ENCODE peak calls at places on chromosomes 4 and X, in five cellular contexts. U is H9, P is H1, R is mesenchymal stem cell, G is neuronal stem cell. Y is an unnamed sample.

GRCh38 chrX:119669424-119670037 is 23.4 kb downstream of the SEPTIN6 start:
- DNase-seq in U (no peak), G (no peak), R (peak; percentile 93), P (no peak), Y (no peak)

GRCh38 chrX:68719904-68720614 is 72.6 kb downstream of the STARD8 start:
- DNase-seq in P (no peak), U (no peak), G (no peak), R (peak; percentile 5), Y (no peak)

GRCh38 chr4:7844247-7844991 is 95.2 kb downstream of the AFAP1 start:
- DNase-seq in U (peak; percentile 88), G (peak; percentile 54), R (peak; percentile 80), P (peak; percentile 90), Y (peak; percentile 94)

GRCh38 chr4:74793757-74794340 is 474 bp downstream of the BTC start:
- DNase-seq in R (peak; percentile 28), G (peak; percentile 23), U (peak; percentile 91), P (peak; percentile 81), Y (peak; percentile 7)

GRCh38 chrX:11420851-11421250 is 127.6 kb downstream of the AMELX start:
- DNase-seq in G (no peak), U (no peak), P (no peak), R (no peak), Y (no peak)

GRCh38 chr4:145828802-145829485 is 109.7 kb downstream of the ZNF827 start:
- DNase-seq in U (no peak), P (no peak), G (no peak), R (no peak), Y (no peak)

GRCh38 chrX:39667746-39668507 is 429.8 kb downstream of the BCOR start:
- DNase-seq in R (no peak), U (no peak), G (no peak), P (no peak), Y (no peak)

GRCh38 chr4:108360857-108361820 is 192.4 kb upstream of the LEF1 start:
- DNase-seq in R (peak; percentile 86), U (peak; percentile 47), G (no peak), P (no peak), Y (peak; percentile 97)

GRCh38 chrX:150074175-150074574 is 135.9 kb upstream of the EOLA2 start:
- DNase-seq in P (no peak), G (no peak), R (no peak), U (no peak), Y (no peak)

GRCh38 chr4:3121596-3121995 is 47.1 kb downstream of the HTT start:
- DNase-seq in R (no peak), U (no peak), G (no peak), P (no peak), Y (no peak)

GRCh38 chr4:3124070-3124767 is 49.7 kb downstream of the HTT start:
- DNase-seq in G (no peak), U (no peak), R (peak; percentile 68), P (no peak), Y (peak; percentile 73)

GRCh38 chr4:3122081-3122563 is 47.6 kb downstream of the HTT start:
- DNase-seq in G (no peak), R (peak; percentile 94), P (no peak), U (no peak), Y (peak; percentile 34)

GRCh38 chr4:3121110-3121509 is 46.6 kb downstream of the HTT start:
- DNase-seq in G (no peak), P (no peak), R (no peak), U (no peak), Y (no peak)

DNA sequence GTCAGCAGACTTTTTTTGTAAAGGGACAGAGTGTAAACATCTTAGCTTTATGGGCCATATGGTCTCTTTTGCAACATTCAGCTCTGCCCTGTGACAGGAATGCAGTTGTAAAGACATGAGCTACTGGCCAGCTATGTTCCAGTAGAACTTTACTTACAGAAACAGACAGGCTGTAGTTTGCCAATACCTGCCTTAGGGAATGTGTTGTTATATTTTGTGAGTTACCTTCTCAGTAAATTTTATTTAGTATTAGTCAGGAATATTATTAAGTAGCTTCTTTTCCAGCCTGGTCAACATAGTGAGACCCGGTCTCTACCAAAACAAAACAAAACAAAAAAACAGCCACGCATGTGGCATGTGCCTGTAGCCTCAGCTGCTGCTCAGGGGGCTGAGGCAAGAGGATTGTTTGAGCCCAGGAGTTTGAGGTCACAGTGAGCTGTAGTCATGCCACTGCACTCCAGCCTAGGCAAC is 48.8 kb downstream of the HTT start:
- DNase-seq in G (no peak), U (no peak), P (no peak), R (peak; percentile 91), Y (peak; percentile 95)
- H3K9ac ChIP-seq in G (no peak overlapping the region), U (no peak overlapping the region), P (no peak overlapping the region), R (peak overlapping the region; percentile 80), Y (no peak overlapping the region)

GRCh38 chr4:98850937-98851336 is 78.0 kb downstream of the EIF4E start:
- DNase-seq in G (no peak), U (no peak), P (no peak), R (no peak), Y (no peak)
- H2AK5ac ChIP-seq in G (no peak overlapping the region), U (no peak overlapping the region), P (no peak overlapping the region), R (no peak overlapping the region), Y (no peak overlapping the region)

DNA sequence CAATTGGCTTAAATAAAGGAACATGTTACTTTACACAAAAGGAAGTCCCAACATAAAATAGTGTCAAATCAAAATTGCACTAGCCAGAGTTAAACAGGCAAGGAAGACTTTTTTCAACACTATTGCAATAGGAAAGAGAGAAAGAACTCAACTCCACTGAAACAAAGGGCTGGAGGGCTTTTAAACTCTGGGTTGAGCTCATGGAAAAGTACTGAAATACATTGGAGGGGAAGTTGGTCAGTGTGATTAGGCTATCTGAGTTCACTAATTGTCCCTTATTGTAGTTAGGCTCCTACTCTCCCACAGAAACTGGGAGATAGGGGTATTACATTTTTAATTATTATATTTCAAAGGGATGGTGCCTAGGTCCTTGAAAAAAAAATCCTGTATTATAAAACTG is 491.2 kb upstream of the LCORL start:
- DNase-seq in G (no peak), R (no peak), P (no peak), U (no peak), Y (no peak)
- H2BK12ac ChIP-seq in G (no peak overlapping the region), R (no peak overlapping the region), P (no peak overlapping the region), U (no peak overlapping the region), Y (no peak overlapping the region)

DNA sequence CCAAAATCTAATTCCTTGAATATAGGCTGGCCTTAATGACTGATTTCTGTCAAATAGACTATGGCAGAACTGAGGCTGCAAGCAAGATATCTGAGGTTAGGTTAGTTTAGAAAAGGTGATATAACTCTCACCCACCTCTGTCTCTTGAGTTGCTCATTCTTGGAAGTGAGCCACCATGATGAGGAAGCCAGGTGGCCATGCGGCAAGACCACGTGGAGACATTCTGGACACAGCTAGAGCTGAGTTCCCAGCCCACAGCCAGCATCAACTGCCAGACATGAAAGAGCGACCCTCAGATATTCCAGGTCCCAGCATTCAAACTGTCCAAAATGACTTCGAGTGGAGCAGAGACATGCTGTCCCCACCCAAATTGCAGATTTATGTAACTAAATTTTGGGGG is 33.7 kb downstream of the USP53 start:
- DNase-seq in G (no peak), R (no peak), P (no peak), U (no peak), Y (no peak)
- H3K9ac ChIP-seq in G (no peak overlapping the region), R (peak overlapping the region; percentile 4), P (no peak overlapping the region), U (no peak overlapping the region), Y (no peak overlapping the region)

GRCh38 chrX:54808605-54809483 is 1.3 kb downstream of the MAGED2 start:
- DNase-seq in P (peak; percentile 90), U (peak; percentile 97), G (peak; percentile 96), R (peak; percentile 96), Y (peak; percentile 95)
- H2AK5ac ChIP-seq in P (no peak overlapping the region), U (no peak overlapping the region), G (no peak overlapping the region), R (no peak overlapping the region), Y (peak overlapping the region; percentile 44)

GRCh38 chr4:180706766-180707165 is 1536.4 kb upstream of the TENM3 start:
- DNase-seq in U (no peak), G (no peak), R (no peak), P (no peak), Y (no peak)
- H2BK12ac ChIP-seq in U (no peak overlapping the region), G (no peak overlapping the region), R (no peak overlapping the region), P (no peak overlapping the region), Y (no peak overlapping the region)

GRCh38 chr4:88609387-88609786 is 17.1 kb downstream of the HERC3 start:
- DNase-seq in U (no peak), R (peak; percentile 11), P (no peak), G (no peak), Y (no peak)

GRCh38 chr4:88616275-88616996 is 24.2 kb downstream of the HERC3 start:
- DNase-seq in U (no peak), P (no peak), R (peak; percentile 41), G (no peak), Y (peak; percentile 24)

GRCh38 chr4:88610771-88611170 is 18.5 kb downstream of the HERC3 start:
- DNase-seq in G (no peak), R (peak; percentile 11), U (no peak), P (no peak), Y (peak; percentile 31)

GRCh38 chr4:88614058-88614457 is 21.8 kb downstream of the HERC3 start:
- DNase-seq in U (no peak), P (no peak), R (no peak), G (no peak), Y (no peak)

DNA sequence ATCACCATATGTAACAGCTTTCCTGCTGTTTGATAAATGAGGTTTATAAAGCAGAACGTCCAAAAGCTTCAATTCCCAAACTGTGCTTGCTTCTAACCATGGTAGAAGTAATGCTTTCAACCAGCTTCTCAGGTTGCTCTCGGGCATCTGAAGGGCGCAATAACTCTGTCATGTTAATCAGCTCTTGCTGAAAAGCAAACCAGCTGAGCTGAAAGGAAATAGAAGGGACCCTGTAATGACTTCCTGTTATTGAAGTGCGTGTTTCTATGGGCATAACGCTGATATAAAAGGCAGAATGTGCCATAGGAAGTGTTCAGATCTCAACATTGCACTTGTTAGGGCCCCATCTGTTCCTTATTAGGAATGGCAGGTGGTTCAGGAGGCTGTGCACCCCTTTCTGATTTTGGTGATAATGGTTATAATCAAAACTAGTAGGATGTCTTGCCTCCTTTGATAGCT is 21.2 kb downstream of the HERC3 start:
- DNase-seq in U (no peak), G (no peak), P (no peak), R (no peak), Y (no peak)
- H3K9ac ChIP-seq in U (no peak overlapping the region), G (no peak overlapping the region), P (no peak overlapping the region), R (no peak overlapping the region), Y (no peak overlapping the region)

DNA sequence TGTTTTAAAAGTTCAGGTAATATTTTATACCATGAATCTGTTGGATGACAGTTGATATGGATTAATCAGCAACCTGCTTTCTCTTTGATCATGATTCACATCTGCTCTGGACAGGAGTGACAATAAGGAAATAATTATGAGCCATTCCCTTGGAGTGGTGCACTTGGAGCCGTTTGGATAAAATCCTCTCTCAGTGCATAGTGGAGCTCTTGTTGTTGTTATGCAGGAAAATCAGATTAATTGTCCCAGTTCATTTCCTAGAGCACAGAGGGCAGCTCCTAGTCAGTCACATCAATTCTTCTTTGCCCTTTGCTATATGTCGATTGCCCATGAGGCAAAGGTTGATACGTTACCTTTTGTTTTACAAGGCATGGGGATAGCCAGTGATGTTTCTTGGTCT is 668.3 kb upstream of the NR3C2 start:
- DNase-seq in R (no peak), G (no peak), U (no peak), P (no peak), Y (no peak)
- H2AK5ac ChIP-seq in R (no peak overlapping the region), G (no peak overlapping the region), U (no peak overlapping the region), P (no peak overlapping the region), Y (no peak overlapping the region)